ENCODE peak calls at places on chromosome 21, in seven cellular contexts. J, Y, P, A, S, K and E are unnamed samples.

GRCh38 chr21:46570119-46570518 is 34.8 kb downstream of the S100B start:
- ATAC-seq in K (no peak), Y (no peak), J (no peak), S (peak), P (no peak), A (no peak), E (no peak)

GRCh38 chr21:38995071-38995669 is 188.1 kb downstream of the PSMG1 start:
- ATAC-seq in J (no peak), K (no peak), A (no peak), Y (no peak), P (no peak), S (no peak), E (no peak)

GRCh38 chr21:34345091-34345871 is 18.5 kb upstream of the KCNE2 start:
- ATAC-seq in K (no peak), P (no peak), S (peak), J (no peak), Y (no peak), A (no peak), E (no peak)

GRCh38 chr21:38912789-38913119 is 107.0 kb downstream of the ETS2 start:
- ATAC-seq in A (no peak), Y (no peak), S (no peak), P (no peak), J (peak), K (no peak), E (no peak)

GRCh38 chr21:14054682-14055081 is 156.1 kb downstream of the LIPI start:
- ATAC-seq in J (no peak), K (no peak), P (no peak), A (no peak), S (no peak), Y (no peak), E (no peak)

GRCh38 chr21:41640756-41641509 is 125.9 kb downstream of the RIPK4 start:
- ATAC-seq in J (no peak), P (no peak), S (peak), Y (no peak), A (peak), K (peak), E (no peak)

GRCh38 chr21:43295016-43295958 is 126.5 kb downstream of the CRYAA start:
- ATAC-seq in S (no peak), Y (no peak), K (no peak), P (no peak), J (no peak), A (no peak), E (no peak)

GRCh38 chr21:25925936-25926335 is 191.2 kb downstream of the GABPA start:
- ATAC-seq in S (peak), Y (no peak), P (peak), A (no peak), K (peak), J (no peak), E (peak)

GRCh38 chr21:32463889-32464300 is 51.4 kb downstream of the EVA1C start:
- ATAC-seq in J (no peak), A (no peak), Y (no peak), P (peak), K (peak), S (no peak), E (peak)

GRCh38 chr21:38188037-38188436 is 68.8 kb upstream of the KCNJ15 start:
- ATAC-seq in Y (no peak), P (no peak), S (no peak), J (no peak), K (no peak), A (no peak), E (no peak)

GRCh38 chr21:40043423-40043822 is 176.2 kb downstream of the PCP4 start:
- ATAC-seq in S (peak), A (no peak), J (no peak), K (no peak), Y (no peak), P (peak), E (no peak)

GRCh38 chr21:16086121-16086520 is 356.3 kb downstream of the USP25 start:
- ATAC-seq in Y (no peak), S (no peak), K (no peak), P (no peak), J (no peak), A (no peak), E (no peak)

GRCh38 chr21:46617267-46618051 is 12.6 kb upstream of the S100B start:
- ATAC-seq in A (no peak), S (no peak), J (no peak), Y (no peak), K (no peak), P (no peak), E (no peak)

GRCh38 chr21:18161841-18162240 is 82.8 kb upstream of the CHODL start:
- ATAC-seq in A (no peak), P (no peak), Y (no peak), J (no peak), K (no peak), S (no peak), E (no peak)

GRCh38 chr21:29300547-29301138 is 1.9 kb downstream of the BACH1 start:
- ATAC-seq in Y (peak), A (peak), P (no peak), K (no peak), S (no peak), J (peak), E (no peak)

GRCh38 chr21:24727803-24728425 is 879.4 kb downstream of the MRPL39 start:
- ATAC-seq in J (no peak), Y (no peak), P (no peak), S (no peak), A (no peak), K (no peak), E (no peak)

GRCh38 chr21:45281411-45282282 is 6.0 kb downstream of the POFUT2 start:
- ATAC-seq in K (no peak), J (no peak), S (no peak), P (no peak), A (no peak), Y (no peak), E (no peak)

GRCh38 chr21:38869946-38870345 is 64.2 kb downstream of the ETS2 start:
- ATAC-seq in J (no peak), Y (no peak), P (peak), A (no peak), K (no peak), S (no peak), E (no peak)

GRCh38 chr21:33974513-33975468 is 59.2 kb upstream of the ATP5PO start:
- ATAC-seq in J (peak), Y (no peak), P (no peak), S (no peak), K (no peak), A (no peak), E (no peak)

GRCh38 chr21:32958288-32958992 is 67.3 kb upstream of the OLIG2 start:
- ATAC-seq in S (no peak), A (no peak), J (no peak), P (no peak), Y (no peak), K (no peak), E (peak)

GRCh38 chr21:36396971-36397370 is 11.8 kb downstream of the CHAF1B start:
- ATAC-seq in K (no peak), J (no peak), S (no peak), Y (no peak), P (no peak), A (no peak), E (peak)

GRCh38 chr21:32554832-32555436 is 30.4 kb downstream of the TCP10L start:
- ATAC-seq in J (no peak), S (no peak), Y (no peak), P (no peak), A (no peak), K (no peak), E (no peak)